ENCODE peak calls at places on chromosomes 13 and 19, in four cellular contexts. H, E, T and W are unnamed samples.

GRCh38 chr13:74000906-74001305 is 133.3 kb downstream of the KLF12 start:
- DNase-seq in E (no peak), T (no peak), H (no peak), W (no peak)

GRCh38 chr13:99871249-99871898 is 100.2 kb downstream of the ZIC5 start:
- DNase-seq in H (no peak), T (no peak), E (no peak), W (no peak)

GRCh38 chr19:13366529-13367143 is 139.6 kb downstream of the CACNA1A start:
- DNase-seq in T (no peak), E (no peak), H (no peak), W (peak; percentile 15)

GRCh38 chr13:32191452-32191998 is 123.6 kb downstream of the ZAR1L start:
- DNase-seq in H (no peak), E (no peak), T (no peak), W (no peak)

GRCh38 chr19:15199652-15200574 is 882 bp downstream of the NOTCH3 start:
- DNase-seq in T (no peak), E (no peak), H (no peak), W (no peak)

GRCh38 chr13:25966086-25966485 is 85.7 kb downstream of the SHISA2 start:
- DNase-seq in E (no peak), H (no peak), T (no peak), W (no peak)

GRCh38 chr19:3506384-3507340 is 551 bp downstream of the FZR1 start:
- DNase-seq in H (no peak), T (peak; percentile 63), E (no peak), W (no peak)

GRCh38 chr13:106133025-106133424 is 402.4 kb downstream of the EFNB2 start:
- DNase-seq in E (no peak), H (no peak), T (no peak), W (no peak)

GRCh38 chr13:25927966-25928365 is 123.8 kb downstream of the SHISA2 start:
- DNase-seq in T (no peak), H (no peak), E (no peak), W (no peak)

GRCh38 chr19:50819636-50820035 is 4.0 kb downstream of the KLK1 start:
- DNase-seq in E (no peak), T (no peak), H (no peak), W (no peak)

GRCh38 chr19:33191501-33191900 is 2.6 kb upstream of the LRP3 start:
- DNase-seq in H (no peak), T (no peak), E (no peak), W (no peak)

GRCh38 chr13:44620057-44620456 is 43.9 kb upstream of the TSC22D1 start:
- DNase-seq in T (no peak), H (no peak), E (no peak), W (no peak)

GRCh38 chr13:94712812-94713555 is 639 bp upstream of the SOX21 start:
- DNase-seq in T (no peak), H (no peak), E (no peak), W (no peak)

GRCh38 chr13:62209539-62209938 is 793.9 kb upstream of the PCDH20 start:
- DNase-seq in E (no peak), H (no peak), T (no peak), W (no peak)

GRCh38 chr13:32448224-32448623 is 20.3 kb upstream of the N4BP2L1 start:
- DNase-seq in E (no peak), H (no peak), T (no peak), W (no peak)

GRCh38 chr19:54458648-54459281 is 4.8 kb downstream of the LENG9 start:
- DNase-seq in E (no peak), H (no peak), T (no peak), W (no peak)

GRCh38 chr13:89393758-89394157 is 1722.6 kb downstream of the SLITRK5 start:
- DNase-seq in E (no peak), H (no peak), T (no peak), W (no peak)